ENCODE peak calls at places on chromosome 2, in four cellular contexts. N is PC-3, A is bronchial epithelial cell, D is natural killer cell. C is an unnamed sample.

GRCh38 chr2:10361220-10361588 is 58.5 kb downstream of the HPCAL1 start:
- DNase-seq in A (peak), N (no peak), D (no peak), C (no peak)

GRCh38 chr2:221447310-221447709 is 124.8 kb downstream of the EPHA4 start:
- DNase-seq in D (no peak), A (peak), N (peak), C (no peak)

GRCh38 chr2:42706836-42707235 is 57.1 kb downstream of the OXER1 start:
- DNase-seq in N (no peak), D (no peak), A (no peak), C (no peak)

GRCh38 chr2:60925994-60926750 is 44.8 kb downstream of the REL start:
- DNase-seq in D (no peak), N (peak), A (peak), C (no peak)

GRCh38 chr2:207416936-207417718 is 112.6 kb upstream of the CREB1 start:
- DNase-seq in D (peak), N (peak), A (no peak), C (no peak)

GRCh38 chr2:216410550-216410949 is 1.7 kb upstream of the SMARCAL1 start:
- DNase-seq in N (no peak), D (no peak), A (no peak), C (no peak)

GRCh38 chr2:73259704-73260337 is 24.5 kb downstream of the FBXO41 start:
- DNase-seq in A (no peak), N (no peak), D (no peak), C (no peak)

GRCh38 chr2:39991298-39991697 is 212.2 kb upstream of the THUMPD2 start:
- DNase-seq in D (no peak), A (peak), N (no peak), C (no peak)

GRCh38 chr2:226440119-226440917 is 359.3 kb downstream of the IRS1 start:
- DNase-seq in D (no peak), A (peak), N (peak), C (no peak)

GRCh38 chr2:101398026-101398830 is 10.9 kb upstream of the CREG2 start:
- DNase-seq in D (no peak), A (no peak), N (no peak), C (no peak)

GRCh38 chr2:113275556-113276215 is 3.0 kb downstream of the PAX8 start:
- DNase-seq in D (no peak), A (no peak), N (no peak), C (no peak)

GRCh38 chr2:113276216-113276905 is 2.4 kb downstream of the PAX8 start:
- DNase-seq in N (no peak), D (no peak), A (no peak), C (no peak)

GRCh38 chr2:113272463-113272862 is 6.3 kb downstream of the PAX8 start:
- DNase-seq in A (no peak), N (no peak), D (no peak), C (no peak)

GRCh38 chr2:113274427-113274826 is 4.3 kb downstream of the PAX8 start:
- DNase-seq in A (no peak), N (no peak), D (no peak), C (no peak)

DNA sequence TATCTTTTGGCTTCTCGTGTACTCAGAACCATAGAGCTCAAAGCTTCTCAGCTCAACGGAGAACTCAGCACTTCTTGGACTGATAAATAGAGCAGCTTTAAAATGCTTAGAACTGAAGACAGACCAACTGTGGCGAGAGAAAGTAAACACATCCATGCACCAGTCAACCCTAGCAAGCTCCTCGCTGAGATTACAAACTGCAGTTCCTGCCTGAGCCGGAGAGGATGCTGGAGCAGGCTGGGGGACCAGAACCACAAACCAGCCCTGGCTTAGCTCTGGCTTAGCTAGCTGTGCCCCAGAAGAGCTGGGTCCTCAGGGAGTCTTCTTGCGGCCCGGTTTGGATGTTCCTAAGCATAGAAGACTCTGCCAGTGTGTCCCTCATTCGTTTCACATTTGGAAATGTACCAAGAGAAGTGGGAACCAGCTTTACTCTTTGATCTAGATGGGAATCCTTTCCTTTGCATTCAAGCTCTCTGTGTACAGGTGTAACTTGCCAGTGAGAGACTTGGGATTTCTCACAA is 5.6 kb downstream of the PAX8 start:
- DNase-seq in D (no peak), N (no peak), A (no peak), C (no peak)
- TF ChIP-seq CTCF in D (no peak), N (no peak), A (peak), C (peak)

GRCh38 chr2:158529379-158530110 is 72.8 kb downstream of the PKP4 start:
- DNase-seq in D (no peak), A (peak), N (peak), C (no peak)

GRCh38 chr2:158533009-158533408 is 76.3 kb downstream of the PKP4 start:
- DNase-seq in D (no peak), N (no peak), A (no peak), C (no peak)

DNA sequence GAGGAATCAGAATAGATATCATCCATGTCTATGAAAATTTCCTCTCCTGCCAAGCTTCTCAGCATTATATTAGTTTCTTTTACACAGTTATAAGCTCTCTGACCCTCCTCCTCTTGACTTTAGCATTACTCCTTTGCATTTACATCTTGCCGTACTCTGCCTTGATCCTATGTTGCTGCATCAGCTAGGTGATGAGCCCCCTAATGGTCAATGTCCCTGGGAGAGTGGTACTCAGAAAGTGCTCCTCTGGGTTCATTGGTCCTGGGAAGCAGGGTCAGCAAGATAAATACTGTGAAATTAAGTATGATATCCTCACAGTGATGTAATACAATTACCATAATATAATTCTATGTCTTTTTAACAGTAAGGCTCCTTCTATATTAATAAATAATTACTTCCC is 74.1 kb downstream of the PKP4 start:
- DNase-seq in D (no peak), N (no peak), A (no peak), C (no peak)
- TF ChIP-seq CTCF in D (no peak), N (peak), A (no peak), C (no peak)

GRCh38 chr2:112731479-112731878 is 10.7 kb downstream of the NT5DC4 start:
- DNase-seq in D (no peak), N (no peak), A (no peak), C (no peak)

GRCh38 chr2:112733877-112734276 is 13.1 kb downstream of the NT5DC4 start:
- DNase-seq in N (no peak), D (no peak), A (no peak), C (no peak)

GRCh38 chr2:112730791-112731190 is 10.0 kb downstream of the NT5DC4 start:
- DNase-seq in D (no peak), N (no peak), A (no peak), C (no peak)

GRCh38 chr2:112730182-112730581 is 9.4 kb downstream of the NT5DC4 start:
- DNase-seq in A (no peak), N (no peak), D (no peak), C (no peak)

DNA sequence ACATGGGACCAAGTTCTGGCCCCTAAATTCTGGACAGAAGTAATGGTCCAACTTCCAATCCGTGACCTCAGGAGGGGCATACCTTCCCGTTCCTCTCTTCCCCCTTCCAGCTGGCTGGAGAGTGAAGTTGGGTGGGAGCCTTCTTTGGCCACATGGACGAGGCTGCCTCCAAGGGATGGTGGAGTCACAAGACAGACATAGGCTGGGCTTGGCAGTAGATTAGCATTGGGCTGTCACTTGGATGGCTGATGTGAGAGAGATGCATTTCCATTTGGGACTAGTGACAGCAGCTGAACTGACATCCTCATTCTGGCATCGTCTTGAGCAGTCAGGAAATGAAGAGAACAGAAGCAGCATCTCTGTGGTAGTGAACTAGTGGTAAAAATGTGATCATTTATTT is 12.6 kb downstream of the NT5DC4 start:
- DNase-seq in A (no peak), D (no peak), N (no peak), C (no peak)
- TF ChIP-seq CTCF in A (no peak), D (no peak), N (no peak), C (no peak)

GRCh38 chr2:71187589-71187988 is 39.3 kb downstream of the PAIP2B start:
- DNase-seq in D (no peak), N (no peak), A (no peak), C (no peak)

GRCh38 chr2:71186973-71187372 is 39.9 kb downstream of the PAIP2B start:
- DNase-seq in A (no peak), N (no peak), D (no peak), C (no peak)

GRCh38 chr2:71190959-71191943 is 35.7 kb downstream of the PAIP2B start:
- DNase-seq in A (peak), N (peak), D (no peak), C (no peak)
- TF ChIP-seq CTCF in A (peak), N (peak), D (no peak), C (peak)

C was measured in type B pancreatic cell.